ENCODE peak calls at places on chromosomes 5 and 9, in nine cellular contexts. X, U, R, N, T, P, W, K and M are unnamed samples.

GRCh38 chr9:130167927-130168326 is 4.3 kb upstream of the NCS1 start:
- DNase-seq in T (no peak), X (no peak), K (no peak), U (no peak), P (no peak), N (no peak), R (no peak), W (no peak), M (no peak)

GRCh38 chr5:153542536-153542935 is 52.1 kb downstream of the GRIA1 start:
- DNase-seq in K (peak), U (no peak), R (no peak), W (no peak), N (no peak), X (no peak), T (no peak), P (no peak), M (no peak)

GRCh38 chr5:178361657-178362445 is 129.2 kb upstream of the PHYKPL start:
- DNase-seq in T (no peak), N (no peak), U (no peak), K (peak), P (no peak), W (no peak), X (peak), R (no peak), M (no peak)

GRCh38 chr5:127290946-127291763 is 559 bp downstream of the MEGF10 start:
- DNase-seq in X (no peak), P (no peak), W (no peak), K (no peak), T (no peak), U (no peak), R (no peak), N (no peak), M (no peak)

GRCh38 chr9:86354882-86355399 is 731 bp upstream of the TUT7 start:
- DNase-seq in U (no peak), X (no peak), N (no peak), T (no peak), P (no peak), W (peak), R (peak), K (peak), M (no peak)

GRCh38 chr9:133726401-133727276 is 11.5 kb downstream of the SARDH start:
- DNase-seq in T (peak), X (peak), N (peak), K (peak), U (peak), R (peak), P (no peak), W (peak), M (peak)

GRCh38 chr9:70080481-70081119 is 37.0 kb downstream of the MAMDC2 start:
- DNase-seq in P (no peak), U (no peak), T (peak), X (peak), R (no peak), K (peak), W (no peak), N (no peak), M (no peak)

GRCh38 chr5:16866220-16866619 is 69.9 kb downstream of the MYO10 start:
- DNase-seq in W (no peak), P (no peak), R (no peak), N (no peak), X (no peak), K (no peak), T (no peak), U (no peak), M (no peak)

GRCh38 chr5:85814596-85814995 is 803.1 kb upstream of the COX7C start:
- DNase-seq in X (no peak), W (no peak), N (no peak), R (no peak), T (no peak), K (no peak), U (no peak), P (no peak), M (no peak)

GRCh38 chr9:14993061-14993800 is 83.0 kb upstream of the FREM1 start:
- DNase-seq in X (peak), N (peak), W (peak), U (peak), P (no peak), K (peak), R (no peak), T (peak), M (peak)

GRCh38 chr5:38408446-38409175 is 147.8 kb downstream of the LIFR start:
- DNase-seq in K (no peak), W (no peak), P (no peak), X (no peak), U (no peak), T (no peak), R (no peak), N (no peak), M (no peak)

GRCh38 chr5:14364576-14365472 is 216.8 kb upstream of the OTULINL start:
- DNase-seq in T (peak), P (no peak), X (no peak), N (no peak), R (peak), U (no peak), W (no peak), K (no peak), M (peak)

GRCh38 chr5:37121027-37121426 is 128.1 kb downstream of the CPLANE1 start:
- DNase-seq in W (peak), U (no peak), T (no peak), R (no peak), N (no peak), K (no peak), X (no peak), P (no peak), M (no peak)

GRCh38 chr9:101445353-101446029 is 9.9 kb upstream of the ALDOB start:
- DNase-seq in U (no peak), X (no peak), R (no peak), N (no peak), K (peak), W (peak), P (no peak), T (no peak), M (no peak)

GRCh38 chr5:66877843-66878242 is 281.6 kb downstream of the MAST4 start:
- DNase-seq in P (no peak), R (no peak), X (no peak), N (no peak), U (no peak), T (no peak), W (no peak), K (no peak), M (no peak)

GRCh38 chr5:113806823-113807222 is 293.3 kb downstream of the YTHDC2 start:
- DNase-seq in N (no peak), X (no peak), K (peak), P (no peak), R (no peak), W (peak), U (no peak), T (no peak), M (peak)

GRCh38 chr5:50744761-50745160 is 78.3 kb downstream of the PARP8 start:
- DNase-seq in P (no peak), W (peak), T (no peak), U (no peak), R (no peak), K (peak), N (no peak), X (no peak), M (no peak)

GRCh38 chr9:20340161-20340861 is 282.0 kb downstream of the MLLT3 start:
- DNase-seq in U (no peak), K (no peak), R (no peak), T (no peak), P (no peak), N (no peak), X (no peak), W (no peak), M (peak)

GRCh38 chr9:102700936-102701335 is 294.2 kb upstream of the CYLC2 start:
- DNase-seq in W (peak), T (no peak), N (no peak), X (no peak), U (no peak), K (no peak), R (peak), P (no peak), M (no peak)

GRCh38 chr9:370081-370480 is 155.4 kb downstream of the DOCK8 start:
- DNase-seq in W (no peak), K (no peak), N (no peak), U (no peak), T (no peak), P (no peak), X (no peak), R (no peak), M (no peak)

GRCh38 chr9:135921749-135922310 is 14.5 kb upstream of the CAMSAP1 start:
- DNase-seq in R (no peak), X (no peak), P (no peak), W (no peak), U (no peak), T (no peak), N (no peak), K (no peak), M (no peak)

GRCh38 chr9:2209400-2209799 is 194.3 kb downstream of the SMARCA2 start:
- DNase-seq in T (no peak), N (no peak), U (no peak), X (no peak), W (peak), K (no peak), P (no peak), R (no peak), M (no peak)